ENCODE peak calls at places on chromosomes 11 and 22, in four cellular contexts. W, Y, K and G are unnamed samples.

GRCh38 chr11:10478574-10479550 is 23.8 kb downstream of the AMPD3 start:
- DNase-seq in W (no peak), Y (no peak), K (no peak), G (no peak)

GRCh38 chr11:3964056-3964455 is 108.6 kb downstream of the STIM1 start:
- DNase-seq in W (no peak), Y (no peak), K (no peak), G (no peak)

GRCh38 chr11:102050927-102051575 is 3.8 kb downstream of the CFAP300 start:
- DNase-seq in W (no peak), Y (no peak), K (no peak), G (no peak)

GRCh38 chr11:44464741-44465140 is 100.7 kb upstream of the CD82 start:
- DNase-seq in W (no peak), Y (peak; percentile 62), K (no peak), G (no peak)

GRCh38 chr11:112795896-112796686 is 165.1 kb upstream of the NCAM1 start:
- DNase-seq in W (no peak), Y (no peak), K (no peak), G (no peak)

GRCh38 chr11:72079776-72080325 is 491 bp downstream of the NUMA1 start:
- DNase-seq in W (no peak), Y (peak; percentile 73), K (no peak), G (no peak)

GRCh38 chr11:68328374-68329091 is 16.1 kb downstream of the LRP5 start:
- DNase-seq in W (no peak), Y (no peak), K (no peak), G (peak; percentile 52)

GRCh38 chr22:21710156-21710555 is 25.4 kb downstream of the YPEL1 start:
- DNase-seq in W (no peak), Y (no peak), K (no peak), G (no peak)

GRCh38 chr22:23691748-23692423 is 1.1 kb downstream of the RGL4 start:
- DNase-seq in W (no peak), Y (no peak), K (no peak), G (no peak)

GRCh38 chr11:77633856-77634425 is 3.7 kb downstream of the CLNS1A start:
- DNase-seq in W (no peak), Y (no peak), K (no peak), G (no peak)